ENCODE peak calls at places on chromosome 9, in eight cellular contexts. Q is Jurkat, Clone E6-1; A is left ventricle myocardium inferior; M is cardiac muscle cell; E is ovary; H is HS-5; B is GM12891; O is stimulated activated CD8-positive, alpha-beta memory T cell treated with anti-CD3 and anti-CD28 coated beads, Interleukin-7, amount 100 ng/mL, for 1 hour. L is an unnamed sample.

GRCh38 chr9:125633116-125633743 is 73.8 kb downstream of the MAPKAP1 start:
- DNase-seq in B (no peak), Q (no peak), A (no peak), M (no peak), E (no peak), H (no peak), O (no peak), L (no peak)

GRCh38 chr9:135392511-135392910 is 87.1 kb upstream of the PPP1R26 start:
- DNase-seq in H (no peak), B (no peak), E (no peak), Q (no peak), M (no peak), O (no peak), A (no peak), L (no peak)

GRCh38 chr9:83281306-83282255 is 218.6 kb upstream of the RASEF start:
- DNase-seq in A (no peak), H (peak), M (peak), B (no peak), O (no peak), Q (no peak), E (no peak), L (no peak)

GRCh38 chr9:131094622-131095021 is 1.7 kb upstream of the AIF1L start:
- DNase-seq in M (no peak), B (no peak), O (no peak), A (peak), E (no peak), H (peak), Q (no peak), L (no peak)

GRCh38 chr9:16192403-16193017 is 639.7 kb downstream of the CCDC171 start:
- DNase-seq in E (no peak), A (no peak), H (no peak), M (no peak), Q (no peak), O (no peak), B (no peak), L (no peak)

GRCh38 chr9:97598461-97599288 is 34.5 kb downstream of the TSTD2 start:
- DNase-seq in H (peak), Q (peak), M (peak), A (peak), E (peak), B (peak), O (peak), L (peak)

GRCh38 chr9:120610975-120611689 is 31.2 kb upstream of the CDK5RAP2 start:
- DNase-seq in B (no peak), H (no peak), Q (no peak), O (no peak), M (no peak), E (no peak), A (no peak), L (no peak)

GRCh38 chr9:122201641-122202040 is 27.1 kb downstream of the LHX6 start:
- DNase-seq in M (no peak), A (no peak), H (no peak), O (no peak), B (no peak), E (no peak), Q (no peak), L (no peak)

GRCh38 chr9:96020822-96021615 is 145.5 kb downstream of the ERCC6L2 start:
- DNase-seq in O (peak), B (no peak), E (peak), M (peak), A (no peak), Q (no peak), H (no peak), L (no peak)

GRCh38 chr9:134592018-134592818 is 49.4 kb upstream of the COL5A1 start:
- DNase-seq in Q (no peak), M (peak), A (peak), O (no peak), E (peak), H (peak), B (no peak), L (no peak)

GRCh38 chr9:114109106-114109505 is 10.0 kb upstream of the KIF12 start:
- DNase-seq in E (no peak), A (no peak), H (no peak), B (no peak), O (no peak), M (no peak), Q (no peak), L (no peak)

GRCh38 chr9:4298255-4299005 is 1.4 kb downstream of the GLIS3 start:
- DNase-seq in Q (no peak), B (peak), H (no peak), O (no peak), M (peak), E (peak), A (peak), L (peak)

GRCh38 chr9:82490019-82490499 is 501.5 kb downstream of the SPATA31D1 start:
- DNase-seq in A (no peak), B (no peak), M (no peak), Q (no peak), H (peak), E (no peak), O (no peak), L (no peak)

GRCh38 chr9:75146229-75146628 is 57.9 kb downstream of the OSTF1 start:
- DNase-seq in B (no peak), H (no peak), E (no peak), A (no peak), M (no peak), O (no peak), Q (no peak), L (no peak)

GRCh38 chr9:34413229-34413852 is 36.6 kb upstream of the MYORG start:
- DNase-seq in E (peak), H (no peak), O (no peak), M (peak), Q (peak), A (no peak), B (no peak), L (peak)

GRCh38 chr9:136848393-136849037 is 694 bp upstream of the PHPT1 start:
- DNase-seq in M (peak), B (peak), Q (no peak), A (peak), E (no peak), H (peak), O (no peak), L (no peak)

GRCh38 chr9:77926314-77926959 is 105.2 kb downstream of the GNAQ start:
- DNase-seq in O (no peak), Q (no peak), M (no peak), B (no peak), E (no peak), A (no peak), H (peak), L (no peak)

GRCh38 chr9:109283012-109283411 is 37.8 kb downstream of the EPB41L4B start:
- DNase-seq in O (no peak), H (no peak), Q (no peak), A (no peak), B (no peak), M (no peak), E (no peak), L (no peak)

GRCh38 chr9:123816817-123817472 is 113.0 kb downstream of the DENND1A start:
- DNase-seq in O (no peak), E (no peak), B (no peak), A (no peak), H (no peak), Q (no peak), M (peak), L (no peak)

GRCh38 chr9:135908334-135909204 is 1.2 kb upstream of the CAMSAP1 start:
- DNase-seq in A (no peak), O (no peak), H (no peak), B (no peak), E (peak), M (no peak), Q (no peak), L (no peak)

GRCh38 chr9:93300585-93301081 is 116.7 kb downstream of the WNK2 start:
- DNase-seq in O (no peak), A (no peak), E (peak), B (no peak), M (no peak), H (no peak), Q (no peak), L (no peak)

GRCh38 chr9:105309531-105309931 is 65.1 kb downstream of the SLC44A1 start:
- DNase-seq in A (no peak), H (no peak), B (no peak), Q (peak), M (no peak), O (no peak), E (no peak), L (no peak)

GRCh38 chr9:2023042-2023441 is 7.9 kb downstream of the SMARCA2 start:
- DNase-seq in A (no peak), H (no peak), Q (no peak), B (no peak), E (no peak), M (no peak), O (no peak), L (no peak)

GRCh38 chr9:123550797-123551196 is 194.8 kb downstream of the CRB2 start:
- DNase-seq in M (peak), H (no peak), B (no peak), E (no peak), O (no peak), A (no peak), Q (no peak), L (no peak)

GRCh38 chr9:138052635-138053320 is 175.2 kb downstream of the CACNA1B start:
- DNase-seq in E (peak), H (no peak), O (no peak), B (no peak), A (no peak), Q (no peak), M (no peak), L (no peak)

GRCh38 chr9:37302277-37302676 is 120.2 kb upstream of the GRHPR start:
- DNase-seq in O (no peak), E (no peak), Q (peak), H (no peak), M (no peak), A (no peak), B (peak), L (no peak)

GRCh38 chr9:96031366-96031824 is 155.9 kb downstream of the ERCC6L2 start:
- DNase-seq in Q (no peak), A (peak), O (no peak), B (no peak), H (no peak), E (peak), M (no peak), L (peak)

GRCh38 chr9:21104787-21105186 is 27.0 kb upstream of the IFNB1 start:
- DNase-seq in O (no peak), B (no peak), Q (no peak), A (no peak), E (no peak), M (no peak), H (no peak), L (no peak)

GRCh38 chr9:135502873-135503321 is 2.4 kb downstream of the MRPS2 start:
- DNase-seq in O (no peak), M (no peak), H (no peak), Q (no peak), B (no peak), A (no peak), E (peak), L (no peak)

GRCh38 chr9:126591083-126591482 is 22.6 kb upstream of the LMX1B start:
- DNase-seq in O (no peak), B (no peak), M (no peak), H (no peak), Q (no peak), A (no peak), E (no peak), L (no peak)

GRCh38 chr9:21965401-21965951 is 28.7 kb downstream of the CDKN2A start:
- DNase-seq in H (no peak), B (peak), O (no peak), Q (no peak), E (no peak), M (peak), A (no peak), L (no peak)

GRCh38 chr9:84975926-84976325 is 306.4 kb downstream of the NTRK2 start:
- DNase-seq in H (no peak), Q (no peak), A (no peak), B (no peak), E (no peak), M (no peak), O (no peak), L (no peak)

GRCh38 chr9:19994296-19994695 is 205.5 kb upstream of the SLC24A2 start:
- DNase-seq in O (no peak), M (no peak), H (peak), A (no peak), Q (no peak), E (no peak), B (no peak), L (no peak)

GRCh38 chr9:93597871-93598646 is 21.7 kb downstream of the PHF2 start:
- DNase-seq in A (no peak), H (no peak), B (no peak), M (no peak), O (no peak), Q (no peak), E (peak), L (no peak)

GRCh38 chr9:72602629-72603028 is 81.2 kb downstream of the TMC1 start:
- DNase-seq in E (no peak), A (no peak), O (no peak), M (no peak), H (no peak), B (no peak), Q (no peak), L (no peak)

GRCh38 chr9:86705474-86705873 is 241.8 kb downstream of the GAS1 start:
- DNase-seq in M (no peak), E (no peak), Q (no peak), H (no peak), A (no peak), O (no peak), B (no peak), L (no peak)

GRCh38 chr9:81814794-81815464 is 113.3 kb upstream of the SPATA31D4 start:
- DNase-seq in H (no peak), M (peak), Q (peak), O (no peak), E (no peak), B (no peak), A (no peak), L (no peak)

L was measured in C1 segment of cervical spinal cord.